ENCODE peak calls at places on chromosomes 7 and 10, in six cellular contexts. B is HCT116, J is HepG2, M is K562, R is SK-N-SH, I is GM12878. L is an unnamed sample.

GRCh38 chr7:73966941-73967831 is 60.8 kb upstream of the ELN start:
- DNase-seq in B (no peak), J (no peak), M (no peak), R (peak; percentile 20), I (no peak), L (no peak)

GRCh38 chr10:81843042-81843441 is 32.0 kb upstream of the NRG3 start:
- DNase-seq in B (no peak), J (no peak), M (no peak), R (no peak), I (no peak), L (no peak)

GRCh38 chr10:93083743-93084539 is 10.2 kb downstream of the CYP26A1 start:
- DNase-seq in B (no peak), J (no peak), M (no peak), R (no peak), I (no peak), L (no peak)

GRCh38 chr7:28695300-28696261 is 262.5 kb downstream of the TRIL start:
- DNase-seq in B (no peak), J (no peak), M (no peak), R (no peak), I (no peak), L (no peak)

GRCh38 chr10:79051766-79052165 is 17.0 kb upstream of the ZMIZ1 start:
- DNase-seq in B (no peak), J (no peak), M (no peak), R (no peak), I (no peak), L (no peak)

GRCh38 chr7:7221602-7222038 is 39.3 kb downstream of the C1GALT1 start:
- DNase-seq in B (peak; percentile 71), J (no peak), M (peak; percentile 8), R (peak; percentile 60), I (no peak), L (no peak)

GRCh38 chr10:91433620-91434019 is 23.5 kb downstream of the HECTD2 start:
- DNase-seq in B (no peak), J (peak; percentile 77), M (no peak), R (no peak), I (no peak), L (no peak)

GRCh38 chr10:82212753-82213152 is 337.8 kb downstream of the NRG3 start:
- DNase-seq in B (no peak), J (no peak), M (no peak), R (no peak), I (no peak), L (no peak)

GRCh38 chr10:63209703-63210102 is 76.6 kb downstream of the NRBF2 start:
- DNase-seq in B (no peak), J (no peak), M (no peak), R (no peak), I (no peak), L (no peak)

GRCh38 chr10:49448924-49449323 is 53.0 kb upstream of the DRGX start:
- DNase-seq in B (no peak), J (no peak), M (no peak), R (no peak), I (no peak), L (no peak)

GRCh38 chr7:28466341-28466740 is 54.0 kb downstream of the CREB5 start:
- DNase-seq in B (no peak), J (no peak), M (no peak), R (no peak), I (no peak), L (no peak)

GRCh38 chr10:125159486-125159931 is 854 bp downstream of the CTBP2 start:
- DNase-seq in B (no peak), J (no peak), M (peak; percentile 29), R (peak; percentile 70), I (no peak), L (no peak)

GRCh38 chr10:129969528-129970264 is 5.6 kb upstream of the EBF3 start:
- DNase-seq in B (no peak), J (no peak), M (no peak), R (peak; percentile 42), I (no peak), L (no peak)

GRCh38 chr7:23530901-23531793 is 634 bp downstream of the TRA2A start:
- DNase-seq in B (no peak), J (peak; percentile 35), M (peak; percentile 67), R (peak; percentile 86), I (no peak), L (peak; percentile 39)

GRCh38 chr10:107487284-107487683 is 322.8 kb upstream of the SORCS1 start:
- DNase-seq in B (no peak), J (no peak), M (no peak), R (no peak), I (no peak), L (no peak)

GRCh38 chr10:97570789-97571536 is 1.6 kb upstream of the ANKRD2 start:
- DNase-seq in B (no peak), J (no peak), M (no peak), R (peak; percentile 74), I (no peak), L (no peak)

GRCh38 chr10:130493021-130493420 is 356.8 kb downstream of the GLRX3 start:
- DNase-seq in B (no peak), J (no peak), M (no peak), R (no peak), I (no peak), L (no peak)

GRCh38 chr10:111076191-111076681 is 593 bp upstream of the ADRA2A start:
- DNase-seq in B (peak; percentile 13), J (no peak), M (peak; percentile 51), R (peak; percentile 93), I (no peak), L (peak; percentile 82)

GRCh38 chr7:14073988-14074387 is 84.5 kb upstream of the ETV1 start:
- DNase-seq in B (no peak), J (no peak), M (no peak), R (no peak), I (no peak), L (no peak)

GRCh38 chr7:99473315-99473596 is 566 bp downstream of the ZNF789 start:
- DNase-seq in B (peak; percentile 48), J (peak; percentile 76), M (peak; percentile 87), R (peak; percentile 70), I (peak; percentile 33), L (peak; percentile 36)

GRCh38 chr7:95772298-95772770 is at the start of gene DYNC1I1:
- DNase-seq in B (no peak), J (peak; percentile 21), M (peak; percentile 84), R (peak; percentile 94), I (no peak), L (peak; percentile 75)

GRCh38 chr7:92997719-92998118 is 120.1 kb downstream of the SAMD9 start:
- DNase-seq in B (no peak), J (no peak), M (no peak), R (no peak), I (no peak), L (no peak)

GRCh38 chr7:92991190-92991589 is 126.6 kb downstream of the SAMD9 start:
- DNase-seq in B (no peak), J (no peak), M (no peak), R (no peak), I (no peak), L (no peak)

GRCh38 chr7:92994889-92995288 is 122.9 kb downstream of the SAMD9 start:
- DNase-seq in B (no peak), J (no peak), M (no peak), R (no peak), I (no peak), L (no peak)

DNA sequence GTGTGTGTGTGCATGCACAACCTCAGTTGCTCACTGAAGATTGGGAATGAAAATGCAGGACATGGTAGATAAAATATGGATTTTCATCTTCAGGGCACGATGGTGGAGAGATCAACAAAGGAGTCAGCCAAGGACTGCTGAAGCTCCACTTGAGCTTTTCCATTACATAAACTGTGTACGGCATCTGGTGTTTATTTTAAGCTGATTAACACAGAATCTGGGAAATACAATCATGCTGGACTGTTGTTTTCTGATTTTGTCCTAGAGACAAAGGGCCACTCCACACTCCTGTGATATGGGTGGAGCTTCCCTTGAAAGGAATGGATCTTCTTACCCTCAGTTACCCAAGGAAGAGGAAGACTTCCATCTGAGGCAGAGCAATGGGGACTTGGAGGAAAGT is 120.6 kb downstream of the SAMD9 start:
- DNase-seq in B (no peak), J (no peak), M (no peak), R (no peak), I (no peak), L (no peak)
- TF ChIP-seq JUND in B (no peak), J (no peak), M (no peak), R (no peak), I (no peak), L (no peak)

GRCh38 chr7:85716353-85716752 is 529.5 kb upstream of the SEMA3D start:
- DNase-seq in B (no peak), J (no peak), M (no peak), R (no peak), I (no peak), L (no peak)
- TF ChIP-seq JUND in B (no peak), J (no peak), M (no peak), R (peak; percentile 37), I (no peak), L (no peak)

GRCh38 chr10:17454181-17454800 is at the start of gene ST8SIA6:
- DNase-seq in B (no peak), J (no peak), M (peak; percentile 69), R (peak; percentile 86), I (no peak), L (peak; percentile 97)
- TF ChIP-seq JUND in B (no peak), J (no peak), M (no peak), R (no peak), I (no peak), L (no peak)

GRCh38 chr10:69729326-69730048 is 72.2 kb upstream of the COL13A1 start:
- DNase-seq in B (no peak), J (no peak), M (no peak), R (no peak), I (no peak), L (no peak)

GRCh38 chr10:69731184-69731583 is 70.5 kb upstream of the COL13A1 start:
- DNase-seq in B (no peak), J (no peak), M (no peak), R (no peak), I (no peak), L (no peak)

GRCh38 chr10:69731698-69732097 is 70.0 kb upstream of the COL13A1 start:
- DNase-seq in B (no peak), J (no peak), M (no peak), R (no peak), I (no peak), L (no peak)

GRCh38 chr10:69732147-69732825 is 69.4 kb upstream of the COL13A1 start:
- DNase-seq in B (no peak), J (no peak), M (no peak), R (no peak), I (no peak), L (no peak)

DNA sequence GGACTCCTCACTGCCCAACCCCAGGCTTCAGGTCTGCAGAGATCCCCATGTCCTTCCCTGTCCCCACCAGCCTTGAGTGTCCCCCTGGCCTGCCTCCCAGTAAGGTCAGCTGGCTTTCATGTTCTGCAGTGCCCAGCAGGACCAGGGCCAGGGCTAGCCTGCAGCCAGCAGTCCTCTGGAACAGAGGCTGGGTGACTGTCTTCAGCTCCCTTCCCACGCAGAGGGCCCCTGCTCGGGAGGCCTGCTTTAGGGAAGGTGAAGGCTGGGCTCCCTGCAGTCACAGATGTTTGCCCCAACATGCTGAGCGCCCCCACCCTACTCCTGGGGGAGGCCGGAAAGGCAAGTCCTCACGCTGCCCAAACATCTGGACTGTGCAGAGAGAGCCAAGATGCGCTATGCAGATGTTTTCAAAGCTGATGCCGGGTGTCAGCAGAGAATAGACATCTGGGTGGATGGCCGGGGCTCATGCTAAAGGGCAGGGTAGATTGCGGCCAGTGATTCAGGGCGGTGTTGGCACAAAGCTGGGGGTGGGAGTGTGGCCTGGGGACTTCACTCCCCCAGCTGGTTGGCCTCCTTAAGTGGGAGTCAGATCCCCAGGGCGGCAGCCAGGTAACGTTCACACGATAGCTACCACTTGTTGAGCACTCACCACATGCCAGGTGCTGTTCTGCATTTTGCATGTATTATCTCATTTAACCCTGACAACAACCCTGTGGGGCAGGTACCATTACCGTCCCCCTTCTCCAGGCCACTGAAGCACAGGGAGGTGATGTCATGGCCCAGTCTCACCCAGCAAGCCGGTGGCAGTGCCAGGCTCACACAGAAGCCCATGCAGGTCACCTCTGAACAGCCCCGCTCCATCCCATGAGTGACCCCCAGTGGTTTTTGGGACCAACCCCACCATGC is 71.2 kb upstream of the COL13A1 start:
- DNase-seq in B (no peak), J (no peak), M (no peak), R (peak; percentile 56), I (no peak), L (no peak)
- TF ChIP-seq JUND in B (no peak), J (no peak), M (no peak), R (no peak), I (no peak), L (no peak)